ENCODE peak calls at places on chromosomes 11 and 22, in nine cellular contexts. E, A, D, Y, B, X, F, R and Z are unnamed samples.

GRCh38 chr11:78784321-78785061 is 209.8 kb upstream of the NARS2 start:
- DNase-seq in E (no peak), A (no peak), D (peak), Y (no peak), B (no peak), X (no peak), F (no peak), R (no peak), Z (no peak)

GRCh38 chr11:1640076-1640946 is 10.7 kb downstream of the KRTAP5-5 start:
- DNase-seq in E (peak), A (peak), D (no peak), Y (no peak), B (peak), X (peak), F (no peak), R (peak), Z (peak)

GRCh38 chr11:2376751-2377451 is at the start of gene CD81:
- DNase-seq in E (peak), A (peak), D (no peak), Y (no peak), B (peak), X (peak), F (peak), R (peak), Z (peak)

GRCh38 chr11:33402066-33402465 is 144.9 kb downstream of the HIPK3 start:
- DNase-seq in E (no peak), A (no peak), D (no peak), Y (no peak), B (no peak), X (no peak), F (no peak), R (no peak), Z (no peak)

GRCh38 chr22:19707347-19708322 is 6.7 kb upstream of the SEPTIN5 start:
- DNase-seq in E (no peak), A (no peak), D (no peak), Y (no peak), B (peak), X (no peak), F (no peak), R (no peak), Z (no peak)

GRCh38 chr11:22510741-22511140 is 114.9 kb downstream of the FANCF start:
- DNase-seq in E (no peak), A (no peak), D (peak), Y (no peak), B (no peak), X (no peak), F (no peak), R (no peak), Z (no peak)

GRCh38 chr11:35529971-35530495 is 4.6 kb upstream of the PAMR1 start:
- DNase-seq in E (no peak), A (no peak), D (peak), Y (peak), B (no peak), X (no peak), F (no peak), R (no peak), Z (no peak)

GRCh38 chr11:77019976-77020591 is 14.1 kb upstream of the B3GNT6 start:
- DNase-seq in E (no peak), A (peak), D (peak), Y (no peak), B (no peak), X (no peak), F (no peak), R (no peak), Z (no peak)

DNA sequence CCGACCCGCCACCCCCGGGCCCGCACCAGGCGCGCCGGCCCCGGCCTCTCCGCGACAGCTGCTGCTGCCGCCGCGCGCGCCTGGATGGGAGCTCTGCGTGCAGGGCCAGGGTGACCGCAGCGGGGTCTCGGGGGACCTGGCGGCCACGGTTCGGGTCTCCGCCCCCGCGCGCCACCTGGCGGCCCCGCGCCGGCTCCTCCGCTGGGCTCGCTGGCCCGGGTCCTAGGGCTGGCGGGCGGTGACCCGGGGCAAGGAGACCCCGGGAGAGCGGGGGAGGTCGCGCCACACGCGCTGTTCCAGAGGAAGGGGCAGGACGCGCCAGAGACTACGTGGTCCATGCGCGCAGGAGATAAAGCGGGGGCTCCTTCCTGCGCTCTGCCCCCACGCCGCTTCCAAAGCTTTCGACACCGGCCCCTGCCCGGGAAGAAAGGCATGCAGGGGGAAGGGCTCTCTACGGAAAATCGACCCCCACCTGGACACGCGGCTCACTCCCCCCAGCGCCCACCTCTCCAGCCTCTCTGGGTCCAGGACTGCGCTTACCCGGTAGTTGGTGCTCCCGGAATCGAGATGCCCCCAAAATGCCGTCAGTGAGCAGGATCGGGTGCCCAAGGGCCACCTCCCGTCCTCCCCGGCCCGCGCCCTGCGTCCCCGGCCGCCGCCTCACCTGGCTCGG is 480 bp downstream of the SHANK2 start:
- DNase-seq in E (peak), A (peak), D (no peak), Y (no peak), B (peak), X (peak), F (no peak), R (peak), Z (peak)
- TF ChIP-seq CTCF in E (peak), A (peak), D (peak), Y (peak), B (peak), X (peak), F (no peak), R (peak), Z (peak)

GRCh38 chr11:24886880-24887619 is 390.2 kb downstream of the LUZP2 start:
- DNase-seq in E (no peak), A (no peak), D (no peak), Y (no peak), B (no peak), X (no peak), F (no peak), R (no peak), Z (no peak)
- TF ChIP-seq CTCF in E (no peak), A (no peak), D (no peak), Y (no peak), B (no peak), X (no peak), F (no peak), R (no peak), Z (no peak)

DNA sequence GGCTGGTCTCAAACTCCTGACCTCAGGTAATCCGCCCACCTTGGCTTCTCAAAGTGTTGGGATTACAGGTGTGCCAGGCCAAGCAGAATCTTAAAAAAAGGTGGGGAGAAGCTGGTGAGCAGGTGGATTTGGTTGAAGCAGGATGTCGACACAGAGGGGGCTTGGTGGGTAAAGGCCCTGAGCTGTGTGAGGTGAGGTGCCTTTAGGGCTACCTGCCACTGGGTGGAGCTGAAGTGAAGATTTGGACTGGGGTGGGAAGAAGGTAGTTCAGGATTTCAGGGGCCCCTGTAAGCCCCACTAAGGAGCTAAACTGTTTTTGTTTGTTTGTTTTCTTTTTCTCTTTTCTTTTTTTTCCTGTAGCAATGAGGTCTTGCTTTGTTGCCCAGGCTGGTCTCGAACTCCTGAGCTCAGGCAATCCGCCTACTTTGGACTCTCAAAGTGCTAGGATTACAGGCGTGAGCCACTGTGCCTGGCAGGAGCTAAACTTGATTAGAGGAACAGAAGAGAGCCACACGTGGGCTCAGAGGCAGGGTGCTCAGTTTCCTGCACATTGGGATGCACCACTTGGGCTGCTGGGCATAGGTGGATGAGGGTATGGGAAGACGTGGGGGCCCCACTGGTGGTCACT is 6.0 kb downstream of the P2RX6 start:
- DNase-seq in E (no peak), A (peak), D (no peak), Y (no peak), B (peak), X (no peak), F (no peak), R (no peak), Z (peak)
- TF ChIP-seq CTCF in E (peak), A (no peak), D (peak), Y (peak), B (peak), X (peak), F (no peak), R (no peak), Z (peak)

GRCh38 chr11:86230196-86230813 is 14.2 kb upstream of the EED start:
- DNase-seq in E (no peak), A (no peak), D (no peak), Y (no peak), B (no peak), X (no peak), F (no peak), R (no peak), Z (no peak)
- TF ChIP-seq CTCF in E (no peak), A (no peak), D (peak), Y (no peak), B (no peak), X (no peak), F (no peak), R (no peak), Z (no peak)

GRCh38 chr11:88275636-88276035 is 61.9 kb downstream of the CTSC start:
- DNase-seq in E (no peak), A (no peak), D (no peak), Y (no peak), B (no peak), X (no peak), F (no peak), R (no peak), Z (no peak)

GRCh38 chr11:88284306-88285057 is 53.1 kb downstream of the CTSC start:
- DNase-seq in E (no peak), A (no peak), D (peak), Y (no peak), B (no peak), X (no peak), F (no peak), R (no peak), Z (no peak)

GRCh38 chr11:88282789-88283188 is 54.7 kb downstream of the CTSC start:
- DNase-seq in E (no peak), A (no peak), D (no peak), Y (no peak), B (no peak), X (no peak), F (no peak), R (no peak), Z (no peak)

GRCh38 chr11:88280673-88281316 is 56.7 kb downstream of the CTSC start:
- DNase-seq in E (no peak), A (no peak), D (peak), Y (no peak), B (no peak), X (no peak), F (no peak), R (no peak), Z (no peak)

DNA sequence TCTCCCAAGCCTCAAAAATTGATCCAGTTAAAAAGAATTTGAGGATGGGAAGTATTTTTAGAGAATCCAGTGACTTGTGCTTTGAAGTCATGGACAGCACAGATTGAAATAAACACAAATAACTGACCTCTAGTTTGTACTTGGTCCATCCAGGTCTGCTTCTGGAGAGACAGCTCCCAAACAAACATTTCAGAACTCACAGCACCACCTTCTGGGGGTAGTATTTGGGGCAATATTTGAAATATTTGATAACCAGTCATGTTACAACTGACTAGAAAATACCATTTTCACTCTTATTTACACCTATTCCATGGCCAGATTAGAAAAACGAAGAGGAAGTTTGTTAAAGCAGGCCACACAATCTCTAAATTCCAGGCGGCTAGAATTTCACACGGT is 56.2 kb downstream of the CTSC start:
- DNase-seq in E (no peak), A (no peak), D (peak), Y (no peak), B (no peak), X (no peak), F (no peak), R (no peak), Z (no peak)
- TF ChIP-seq CTCF in E (no peak), A (peak), D (peak), Y (no peak), B (no peak), X (no peak), F (no peak), R (no peak), Z (peak)

GRCh38 chr11:41308286-41308685 is 151.2 kb downstream of the LRRC4C start:
- DNase-seq in E (no peak), A (no peak), D (no peak), Y (no peak), B (no peak), X (no peak), F (no peak), R (no peak), Z (no peak)

GRCh38 chr11:41307371-41308080 is 151.9 kb downstream of the LRRC4C start:
- DNase-seq in E (no peak), A (no peak), D (no peak), Y (no peak), B (no peak), X (no peak), F (no peak), R (no peak), Z (peak)

GRCh38 chr11:41309111-41309522 is 150.3 kb downstream of the LRRC4C start:
- DNase-seq in E (no peak), A (no peak), D (no peak), Y (no peak), B (no peak), X (no peak), F (no peak), R (no peak), Z (peak)

GRCh38 chr11:41306435-41306834 is 153.0 kb downstream of the LRRC4C start:
- DNase-seq in E (no peak), A (no peak), D (peak), Y (no peak), B (no peak), X (no peak), F (no peak), R (no peak), Z (peak)

GRCh38 chr11:41309716-41310115 is 149.7 kb downstream of the LRRC4C start:
- DNase-seq in E (no peak), A (no peak), D (no peak), Y (no peak), B (peak), X (no peak), F (no peak), R (no peak), Z (no peak)
- TF ChIP-seq CTCF in E (no peak), A (no peak), D (no peak), Y (no peak), B (peak), X (no peak), F (no peak), R (no peak), Z (peak)

GRCh38 chr11:394858-395655 is 1.0 kb downstream of the PKP3 start:
- DNase-seq in E (no peak), A (no peak), D (no peak), Y (no peak), B (no peak), X (no peak), F (no peak), R (no peak), Z (no peak)

GRCh38 chr11:395866-396265 is 1.9 kb downstream of the PKP3 start:
- DNase-seq in E (no peak), A (no peak), D (no peak), Y (no peak), B (no peak), X (no peak), F (no peak), R (no peak), Z (no peak)

GRCh38 chr11:396948-397548 is 3.0 kb downstream of the PKP3 start:
- DNase-seq in E (no peak), A (no peak), D (peak), Y (peak), B (no peak), X (no peak), F (peak), R (no peak), Z (peak)

GRCh38 chr11:394034-394857 is at the start of gene PKP3:
- DNase-seq in E (peak), A (peak), D (peak), Y (no peak), B (peak), X (no peak), F (no peak), R (peak), Z (no peak)

DNA sequence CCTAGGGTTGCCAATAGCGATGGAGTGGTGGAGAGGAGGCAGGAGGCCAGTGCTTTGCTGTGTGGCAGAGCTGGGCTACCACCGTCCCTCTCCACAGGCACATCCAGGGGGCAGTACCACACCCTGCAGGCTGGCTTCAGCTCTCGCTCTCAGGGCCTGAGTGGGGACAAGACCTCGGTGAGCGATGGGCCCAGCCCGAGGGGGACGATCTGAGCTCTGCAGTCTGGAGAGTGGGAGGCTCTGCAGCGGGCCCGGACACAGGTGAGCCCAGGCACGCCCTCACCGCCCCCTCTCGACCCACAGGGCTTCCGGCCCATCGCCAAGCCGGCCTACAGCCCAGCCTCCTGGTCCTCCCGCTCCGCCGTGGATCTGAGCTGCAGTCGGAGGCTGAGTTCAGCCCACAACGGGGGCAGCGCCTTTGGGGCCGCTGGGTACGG is 2.5 kb downstream of the PKP3 start:
- DNase-seq in E (no peak), A (peak), D (no peak), Y (no peak), B (peak), X (no peak), F (no peak), R (no peak), Z (peak)
- TF ChIP-seq CTCF in E (no peak), A (no peak), D (peak), Y (peak), B (no peak), X (no peak), F (no peak), R (no peak), Z (peak)

GRCh38 chr11:8207080-8208000 is 38.5 kb upstream of the RIC3 start:
- DNase-seq in E (peak), A (no peak), D (no peak), Y (no peak), B (no peak), X (no peak), F (no peak), R (peak), Z (no peak)

GRCh38 chr11:8213390-8213789 is 44.6 kb upstream of the RIC3 start:
- DNase-seq in E (no peak), A (no peak), D (no peak), Y (no peak), B (no peak), X (no peak), F (no peak), R (no peak), Z (no peak)

GRCh38 chr11:8205566-8205965 is 36.7 kb upstream of the RIC3 start:
- DNase-seq in E (peak), A (no peak), D (no peak), Y (no peak), B (no peak), X (no peak), F (no peak), R (peak), Z (no peak)

GRCh38 chr11:8206251-8207079 is 37.6 kb upstream of the RIC3 start:
- DNase-seq in E (peak), A (no peak), D (no peak), Y (peak), B (no peak), X (no peak), F (no peak), R (peak), Z (no peak)

GRCh38 chr11:8209208-8209807 is 40.5 kb upstream of the RIC3 start:
- DNase-seq in E (peak), A (no peak), D (no peak), Y (no peak), B (peak), X (no peak), F (no peak), R (peak), Z (no peak)
- TF ChIP-seq CTCF in E (no peak), A (peak), D (peak), Y (peak), B (peak), X (no peak), F (no peak), R (no peak), Z (peak)